ENCODE peak calls at places on chromosome 12, in eight cellular contexts. O is CD8-positive, alpha-beta T cell; S is sigmoid colon; F is left lung; Z is stomach; I is BE2C; B is hepatocyte; L is IMR-90. X is an unnamed sample. For H3K27me3, the result is how much of the 10 kb centered on the place peaks cover.

GRCh38 chr12:51407604-51408003 is 16.4 kb upstream of the GALNT6 start:
- DNase-seq in O (no peak), S (no peak), F (no peak), Z (no peak), I (no peak), B (no peak), L (no peak), X (no peak)

GRCh38 chr12:14207946-14208612 is 157.4 kb upstream of the ATF7IP start:
- DNase-seq in O (no peak), S (no peak), F (no peak), Z (peak), I (no peak), B (peak), L (no peak), X (no peak)

GRCh38 chr12:48717252-48717695 is 767 bp upstream of the CCNT1 start:
- DNase-seq in O (no peak), S (no peak), F (no peak), Z (no peak), I (no peak), B (no peak), L (peak), X (peak)

GRCh38 chr12:107912421-107913004 is 138.0 kb downstream of the ASCL4 start:
- DNase-seq in O (peak), S (peak), F (peak), Z (peak), I (peak), B (peak), L (no peak), X (peak)

GRCh38 chr12:13204428-13204827 is 7.9 kb downstream of the EMP1 start:
- DNase-seq in O (no peak), S (no peak), F (no peak), Z (no peak), I (no peak), B (no peak), L (peak), X (no peak)

GRCh38 chr12:81992461-81992860 is 233.3 kb upstream of the PPFIA2 start:
- DNase-seq in O (peak), S (no peak), F (no peak), Z (peak), I (no peak), B (peak), L (no peak), X (no peak)

GRCh38 chr12:88876867-88877266 is 296.6 kb upstream of the KITLG start:
- DNase-seq in O (no peak), S (no peak), F (no peak), Z (no peak), I (no peak), B (no peak), L (peak), X (no peak)

GRCh38 chr12:121520119-121520518 is 60.7 kb downstream of the KDM2B start:
- DNase-seq in O (no peak), S (no peak), F (no peak), Z (no peak), I (no peak), B (no peak), L (no peak), X (no peak)

GRCh38 chr12:6376079-6376941 is 947 bp upstream of the SCNN1A start:
- DNase-seq in O (no peak), S (peak), F (peak), Z (peak), I (no peak), B (peak), L (peak), X (no peak)

GRCh38 chr12:124567035-124567672 is at the start of gene NCOR2:
- DNase-seq in O (peak), S (no peak), F (no peak), Z (no peak), I (peak), B (no peak), L (no peak), X (peak)

GRCh38 chr12:114694436-114695304 is 10.7 kb upstream of the TBX3 start:
- DNase-seq in O (no peak), S (no peak), F (no peak), Z (no peak), I (no peak), B (no peak), L (no peak), X (no peak)

GRCh38 chr12:96720363-96720705 is 186.7 kb upstream of the NEDD1 start:
- DNase-seq in O (peak), S (no peak), F (no peak), Z (no peak), I (no peak), B (peak), L (no peak), X (peak)

GRCh38 chr12:117192057-117192456 is 1.8 kb upstream of the FBXO21 start:
- DNase-seq in O (no peak), S (no peak), F (no peak), Z (peak), I (no peak), B (no peak), L (no peak), X (no peak)

GRCh38 chr12:66071556-66071955 is 59.0 kb downstream of the LLPH start:
- DNase-seq in O (no peak), S (no peak), F (no peak), Z (no peak), I (no peak), B (no peak), L (no peak), X (no peak)

GRCh38 chr12:38138225-38139221 is 178.1 kb upstream of the ALG10B start:
- DNase-seq in O (peak), S (peak), F (peak), Z (peak), I (peak), B (peak), L (peak), X (peak)

GRCh38 chr12:43285248-43285647 is 266.8 kb downstream of the ADAMTS20 start:
- DNase-seq in O (no peak), S (no peak), F (no peak), Z (no peak), I (no peak), B (no peak), L (peak), X (peak)

GRCh38 chr12:131615316-131616053 is 95.4 kb upstream of the SFSWAP start:
- DNase-seq in O (no peak), S (no peak), F (no peak), Z (no peak), I (no peak), B (no peak), L (no peak), X (no peak)

GRCh38 chr12:131066886-131067490 is 113.3 kb downstream of the ADGRD1 start:
- DNase-seq in O (no peak), S (peak), F (no peak), Z (no peak), I (no peak), B (no peak), L (no peak), X (no peak)

GRCh38 chr12:65121049-65121955 is at the start of gene WIF1:
- DNase-seq in O (peak), S (peak), F (peak), Z (peak), I (peak), B (peak), L (no peak), X (peak)

GRCh38 chr12:102642199-102642598 is 161.8 kb upstream of the IGF1 start:
- DNase-seq in O (no peak), S (no peak), F (no peak), Z (no peak), I (no peak), B (no peak), L (peak), X (no peak)

GRCh38 chr12:107884769-107885694 is 110.5 kb downstream of the ASCL4 start:
- DNase-seq in O (peak), S (peak), F (peak), Z (peak), I (peak), B (peak), L (peak), X (peak)

GRCh38 chr12:13008741-13009380 is 8.8 kb upstream of the HEBP1 start:
- DNase-seq in O (no peak), S (no peak), F (no peak), Z (no peak), I (no peak), B (no peak), L (peak), X (no peak)

GRCh38 chr12:124006582-124007170 is 33.7 kb downstream of the ZNF664 start:
- DNase-seq in O (peak), S (no peak), F (no peak), Z (no peak), I (no peak), B (no peak), L (no peak), X (no peak)

GRCh38 chr12:3523728-3524127 is 32.7 kb downstream of the PRMT8 start:
- DNase-seq in O (no peak), S (no peak), F (no peak), Z (no peak), I (no peak), B (peak), L (no peak), X (no peak)

GRCh38 chr12:27497446-27497845 is 26.6 kb upstream of the PPFIBP1 start:
- DNase-seq in O (no peak), S (no peak), F (no peak), Z (no peak), I (no peak), B (no peak), L (no peak), X (no peak)

GRCh38 chr12:128388461-128388921 is 121.5 kb downstream of the TMEM132C start:
- DNase-seq in O (peak), S (peak), F (no peak), Z (no peak), I (no peak), B (peak), L (no peak), X (no peak)

GRCh38 chr12:39755475-39755874 is 135.9 kb upstream of the ABCD2 start:
- DNase-seq in O (no peak), S (no peak), F (no peak), Z (no peak), I (no peak), B (no peak), L (no peak), X (no peak)

GRCh38 chr12:39752482-39753147 is 133.0 kb upstream of the ABCD2 start:
- DNase-seq in O (no peak), S (no peak), F (no peak), Z (no peak), I (no peak), B (no peak), L (no peak), X (no peak)
- H3K27me3 ChIP-seq in O (under half), S (under half), F (under half), Z (under half), I (under half), B (under half), L (under half), X (under half)

GRCh38 chr12:60689137-60689536 is 1093.3 kb downstream of the SLC16A7 start:
- DNase-seq in O (no peak), S (no peak), F (no peak), Z (no peak), I (no peak), B (no peak), L (no peak), X (no peak)

GRCh38 chr12:60684988-60685655 is 1089.3 kb downstream of the SLC16A7 start:
- DNase-seq in O (no peak), S (no peak), F (no peak), Z (no peak), I (no peak), B (no peak), L (no peak), X (no peak)
- TF ChIP-seq CTCF in O (no peak), S (no peak), F (no peak), Z (no peak), I (peak), B (no peak), L (no peak), X (no peak)

DNA sequence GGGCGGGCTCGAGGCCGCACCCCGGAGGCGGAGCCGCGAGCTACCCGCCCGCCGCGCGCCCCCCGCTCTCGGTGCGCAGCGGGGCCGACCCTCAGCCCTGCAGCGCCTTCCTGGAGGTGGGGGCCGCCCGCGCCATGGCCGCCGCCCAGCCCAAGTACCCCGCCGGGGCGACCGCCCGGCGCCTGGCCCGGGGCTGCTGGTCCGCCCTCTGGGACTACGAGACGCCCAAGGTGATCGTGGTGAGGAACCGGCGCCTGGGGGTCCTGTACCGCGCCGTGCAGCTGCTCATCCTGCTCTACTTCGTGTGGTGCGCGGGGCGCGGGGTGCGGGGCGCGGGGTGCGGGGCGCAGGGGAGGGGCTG is at the start of gene P2RX2:
- DNase-seq in O (no peak), S (no peak), F (no peak), Z (no peak), I (peak), B (no peak), L (no peak), X (no peak)
- H3K27me3 ChIP-seq in O (under half), S (half or more), F (half or more), Z (half or more), I (half or more), B (under half), L (under half), X (under half)

DNA sequence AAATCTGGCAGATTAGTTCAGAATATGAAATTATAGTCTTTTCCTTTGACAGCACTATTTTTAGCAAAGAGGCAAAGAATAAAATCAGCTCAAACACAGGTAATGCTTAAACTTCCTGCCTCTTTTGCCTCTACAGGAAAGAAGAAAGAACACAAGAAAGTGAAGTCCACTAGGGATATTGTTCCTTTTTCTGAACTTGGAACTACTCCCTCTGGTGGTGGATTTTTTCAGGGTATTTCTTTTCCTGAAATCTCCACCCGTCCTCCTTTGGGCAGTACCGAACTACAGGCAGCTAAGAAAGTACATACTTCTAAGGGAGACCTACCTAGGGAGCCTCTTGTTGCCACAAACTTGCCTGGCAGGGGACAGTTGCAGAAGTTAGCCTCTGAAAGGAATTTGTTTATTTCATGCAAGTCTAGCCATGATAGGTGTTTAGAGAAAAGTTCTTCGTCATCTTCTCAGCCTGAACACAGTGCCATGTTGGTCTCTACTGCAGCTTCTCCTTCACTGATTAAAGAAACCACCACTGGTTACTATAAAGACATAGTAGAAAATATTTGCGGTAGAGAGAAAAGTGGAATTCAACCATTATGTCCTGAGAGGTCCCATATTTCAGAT is 17.4 kb downstream of the TMPO start:
- DNase-seq in O (peak), S (no peak), F (no peak), Z (no peak), I (no peak), B (peak), L (peak), X (no peak)
- TF ChIP-seq CTCF in O (peak), S (peak), F (peak), Z (peak), I (peak), B (peak), L (peak), X (peak)

X was measured in GM06990.